ENCODE peak calls at places on chromosomes 5 and 9, in nine cellular contexts. Z is foreskin fibroblast, O is heart right ventricle, H is left ventricle myocardium inferior, E is adrenal gland, P is psoas muscle, Q is kidney epithelial cell, R is SK-N-SH, V is retinal pigment epithelial cell. Y is an unnamed sample.

GRCh38 chr5:80125022-80125961 is 90.1 kb downstream of the THBS4 start:
- DNase-seq in Z (no peak), O (no peak), H (no peak), E (no peak), P (no peak), Q (no peak), R (no peak), V (no peak), Y (no peak)

GRCh38 chr9:137021979-137022619 is 5.9 kb downstream of the ABCA2 start:
- DNase-seq in Z (peak), O (peak), H (no peak), E (peak), P (peak), Q (no peak), R (peak), V (no peak), Y (no peak)

GRCh38 chr9:22210262-22210661 is 201.2 kb upstream of the CDKN2B start:
- DNase-seq in Z (peak), O (no peak), H (no peak), E (no peak), P (no peak), Q (no peak), R (no peak), V (no peak), Y (no peak)

GRCh38 chr9:14251146-14252071 is 62.5 kb downstream of the NFIB start:
- DNase-seq in Z (peak), O (peak), H (peak), E (peak), P (peak), Q (peak), R (no peak), V (peak), Y (peak)

GRCh38 chr5:14706615-14707021 is 42.1 kb downstream of the OTULIN start:
- DNase-seq in Z (peak), O (no peak), H (no peak), E (no peak), P (no peak), Q (no peak), R (peak), V (no peak), Y (no peak)

GRCh38 chr9:115276621-115277020 is 158.7 kb upstream of the TNC start:
- DNase-seq in Z (peak), O (no peak), H (no peak), E (no peak), P (no peak), Q (peak), R (no peak), V (no peak), Y (no peak)

GRCh38 chr9:127930298-127931091 is at the start of gene PIP5KL1:
- DNase-seq in Z (peak), O (peak), H (peak), E (peak), P (peak), Q (no peak), R (peak), V (no peak), Y (no peak)

GRCh38 chr5:139344177-139344576 is 2.5 kb downstream of the PAIP2 start:
- DNase-seq in Z (no peak), O (no peak), H (no peak), E (no peak), P (no peak), Q (no peak), R (no peak), V (no peak), Y (no peak)

GRCh38 chr5:94802450-94802849 is 184.0 kb downstream of the SLF1 start:
- DNase-seq in Z (peak), O (no peak), H (no peak), E (no peak), P (no peak), Q (no peak), R (no peak), V (no peak), Y (no peak)

GRCh38 chr5:74070766-74071165 is 444.8 kb downstream of the ARHGEF28 start:
- DNase-seq in Z (no peak), O (no peak), H (no peak), E (no peak), P (no peak), Q (no peak), R (no peak), V (no peak), Y (no peak)

GRCh38 chr5:80481019-80481893 is 6.6 kb upstream of the FAM151B start:
- DNase-seq in Z (peak), O (no peak), H (no peak), E (peak), P (no peak), Q (no peak), R (peak), V (peak), Y (no peak)

GRCh38 chr9:109591691-109592090 is 93.6 kb upstream of the PTPN3 start:
- DNase-seq in Z (no peak), O (no peak), H (no peak), E (no peak), P (no peak), Q (no peak), R (no peak), V (no peak), Y (no peak)

GRCh38 chr9:29769019-29769418 is 2195.7 kb upstream of the C9orf72 start:
- DNase-seq in Z (no peak), O (no peak), H (no peak), E (no peak), P (no peak), Q (no peak), R (no peak), V (no peak), Y (no peak)

GRCh38 chr5:133995341-133995740 is 9.4 kb downstream of the VDAC1 start:
- DNase-seq in Z (no peak), O (no peak), H (no peak), E (no peak), P (no peak), Q (no peak), R (no peak), V (no peak), Y (no peak)

GRCh38 chr5:133994990-133995333 is 9.8 kb downstream of the VDAC1 start:
- DNase-seq in Z (no peak), O (no peak), H (no peak), E (no peak), P (no peak), Q (no peak), R (no peak), V (no peak), Y (no peak)

GRCh38 chr5:133995903-133996563 is 8.7 kb downstream of the VDAC1 start:
- DNase-seq in Z (no peak), O (no peak), H (no peak), E (peak), P (peak), Q (no peak), R (peak), V (no peak), Y (no peak)

GRCh38 chr5:133998807-133999206 is 6.0 kb downstream of the VDAC1 start:
- DNase-seq in Z (no peak), O (no peak), H (no peak), E (no peak), P (no peak), Q (no peak), R (no peak), V (no peak), Y (no peak)

DNA sequence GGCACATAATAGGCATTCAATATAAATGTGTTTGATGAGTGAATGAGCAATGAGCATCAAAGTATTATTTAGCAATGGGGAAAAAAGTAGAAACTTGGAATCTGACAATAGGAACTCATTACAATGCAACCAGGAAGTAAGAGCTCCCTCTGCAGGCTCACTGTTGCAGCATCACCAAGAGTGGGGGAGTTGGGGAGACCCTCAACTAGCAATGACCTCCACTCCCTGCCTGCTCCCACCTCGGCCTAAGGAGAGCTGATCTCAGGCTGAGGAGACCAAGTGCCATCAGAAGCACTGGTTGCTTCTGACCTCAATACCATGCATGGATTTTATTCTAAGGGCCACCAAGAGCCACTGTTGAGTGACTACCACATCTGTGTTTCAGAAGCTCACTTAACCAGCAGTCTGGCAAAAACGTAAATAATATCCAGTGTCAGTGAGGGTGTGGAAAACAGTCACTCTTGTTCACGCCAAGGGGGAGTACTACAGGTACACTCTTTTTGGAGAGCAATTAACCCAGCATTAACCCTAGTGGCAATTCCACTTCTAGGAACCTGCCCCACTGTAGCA is 8.0 kb downstream of the VDAC1 start:
- DNase-seq in Z (no peak), O (no peak), H (no peak), E (no peak), P (no peak), Q (no peak), R (peak), V (no peak), Y (no peak)
- TF ChIP-seq CTCF in Z (peak), O (peak), H (peak), E (no peak), P (no peak), Q (peak), R (peak), V (peak), Y (no peak)

DNA sequence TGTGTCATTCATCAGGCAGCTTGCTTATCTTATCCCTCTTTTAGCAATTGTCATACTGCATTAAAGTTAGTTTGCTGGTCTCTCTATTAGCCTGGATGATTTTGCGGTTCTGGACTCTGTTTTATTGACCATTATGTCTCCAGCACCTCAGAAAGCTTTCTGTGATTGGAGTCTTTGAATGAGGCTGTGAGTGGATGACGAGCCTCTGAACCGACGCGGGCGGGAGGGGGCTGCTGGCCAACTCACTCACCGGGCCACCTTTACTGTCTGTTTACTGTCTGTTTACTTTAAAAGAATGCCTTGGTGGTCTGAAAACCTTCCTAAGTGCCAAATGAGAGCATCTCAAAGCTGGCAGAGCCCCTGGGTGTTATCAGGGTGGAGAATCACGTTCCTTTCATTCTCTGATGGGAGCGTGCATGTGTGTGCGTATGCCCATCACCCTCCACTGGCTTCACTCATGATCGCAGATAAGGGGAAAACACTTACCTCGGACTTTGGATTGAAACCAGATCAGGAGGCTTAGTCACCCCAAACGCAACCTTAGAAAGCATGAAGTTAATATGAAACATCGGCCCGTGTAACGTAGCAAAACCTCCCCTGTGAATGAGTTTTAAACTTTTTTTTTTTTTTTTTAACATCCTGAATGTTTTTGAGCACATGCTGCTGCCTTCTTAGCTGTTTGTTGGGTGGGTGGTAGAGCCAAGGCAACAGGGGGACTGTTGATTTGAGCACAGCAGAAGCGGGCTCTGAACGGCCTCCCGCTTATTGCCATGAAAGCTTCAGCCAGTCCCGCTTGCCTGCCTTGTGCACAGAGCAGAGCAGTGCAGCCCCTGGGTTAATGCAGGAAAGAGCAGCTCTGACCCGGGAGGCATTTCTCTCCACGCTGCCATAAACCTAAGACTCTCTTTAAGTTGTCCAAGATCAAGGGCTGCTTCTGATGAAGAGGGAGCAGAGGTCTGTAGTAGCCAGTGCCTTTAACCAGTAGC is 173.6 kb downstream of the GADD45G start:
- DNase-seq in Z (no peak), O (no peak), H (no peak), E (no peak), P (no peak), Q (no peak), R (peak), V (no peak), Y (no peak)
- H3K4me3 ChIP-seq in Z (no peak), O (peak), H (peak), E (no peak), P (no peak), Q (no peak), R (no peak), V (no peak), Y (no peak)

DNA sequence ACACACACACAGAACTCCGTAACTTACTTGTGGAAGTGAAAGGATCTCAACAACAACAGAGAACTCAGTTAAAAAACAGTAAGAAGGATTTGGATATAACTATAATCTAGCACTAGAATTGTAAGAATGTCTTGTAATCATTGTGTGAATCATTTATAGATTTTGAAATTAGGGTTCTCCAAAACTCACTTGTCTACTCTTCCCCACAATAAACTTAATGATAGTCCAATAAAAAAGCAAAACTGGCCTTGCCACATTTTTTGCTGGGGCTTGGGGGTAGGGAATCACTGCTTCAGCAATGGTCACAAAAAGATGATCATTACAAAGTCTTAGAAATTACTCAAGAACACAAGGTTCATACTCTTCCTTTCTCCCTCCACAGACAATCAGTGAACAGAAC is 8.8 kb downstream of the TBCA start:
- DNase-seq in Z (no peak), O (no peak), H (no peak), E (no peak), P (no peak), Q (no peak), R (no peak), V (no peak), Y (no peak)
- TF ChIP-seq CTCF in Z (no peak), O (no peak), H (no peak), E (no peak), P (no peak), Q (no peak), R (no peak), V (no peak), Y (no peak)

GRCh38 chr5:141960449-141961323 is 2.7 kb upstream of the PCDH12 start:
- DNase-seq in Z (peak), O (peak), H (peak), E (peak), P (peak), Q (peak), R (peak), V (no peak), Y (peak)

GRCh38 chr5:141958773-141959172 is 771 bp upstream of the PCDH12 start:
- DNase-seq in Z (peak), O (no peak), H (no peak), E (no peak), P (peak), Q (no peak), R (no peak), V (no peak), Y (no peak)

GRCh38 chr5:141957367-141957993 is 522 bp downstream of the PCDH12 start:
- DNase-seq in Z (no peak), O (no peak), H (no peak), E (no peak), P (no peak), Q (no peak), R (peak), V (no peak), Y (no peak)

GRCh38 chr5:141960018-141960417 is 2.0 kb upstream of the PCDH12 start:
- DNase-seq in Z (no peak), O (no peak), H (no peak), E (no peak), P (no peak), Q (no peak), R (peak), V (no peak), Y (no peak)

DNA sequence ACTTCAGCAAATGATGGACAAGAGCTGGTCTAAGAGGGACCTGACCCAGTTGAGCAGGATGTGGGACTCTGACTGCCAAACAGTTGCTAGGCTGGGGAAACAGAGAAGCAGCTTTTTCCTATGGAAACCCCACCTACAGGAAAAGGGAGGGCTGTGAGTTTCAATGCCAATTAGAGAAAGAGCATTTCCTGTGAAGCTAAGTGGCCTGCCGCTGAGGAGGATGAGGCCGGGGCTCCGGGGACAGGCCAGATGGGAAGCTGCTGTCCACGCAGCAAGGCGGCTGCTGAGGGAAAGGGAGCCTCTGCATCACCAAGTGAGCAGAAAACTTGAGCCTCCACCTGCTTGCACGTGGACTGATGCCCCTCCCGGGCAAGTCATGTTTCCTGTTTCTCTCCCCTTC is at the start of gene PCDH12:
- DNase-seq in Z (no peak), O (peak), H (peak), E (no peak), P (peak), Q (no peak), R (peak), V (no peak), Y (no peak)
- H3K4me3 ChIP-seq in Z (no peak), O (peak), H (peak), E (no peak), P (peak), Q (no peak), R (no peak), V (no peak), Y (peak)